ENCODE peak calls at places on chromosomes 2 and 18, in four cellular contexts. B is K562, Q is A549, G is HepG2. Y is an unnamed sample.

GRCh38 chr2:29562319-29562718 is 359.1 kb downstream of the ALK start:
- DNase-seq in B (no peak), Q (no peak), G (no peak), Y (no peak)

GRCh38 chr2:188158337-188159100 is 133.2 kb upstream of the GULP1 start:
- DNase-seq in B (no peak), Q (no peak), G (no peak), Y (no peak)

GRCh38 chr2:215507836-215508235 is 72.0 kb upstream of the FN1 start:
- DNase-seq in B (no peak), Q (no peak), G (no peak), Y (no peak)

GRCh38 chr2:43407826-43408783 is 181.7 kb upstream of the ZFP36L2 start:
- DNase-seq in B (no peak), Q (no peak), G (no peak), Y (no peak)

GRCh38 chr2:203019142-203019541 is 4.5 kb downstream of the NBEAL1 start:
- DNase-seq in B (no peak), Q (no peak), G (no peak), Y (no peak)

GRCh38 chr2:85731606-85732005 is 22.2 kb upstream of the ATOH8 start:
- DNase-seq in B (no peak), Q (no peak), G (no peak), Y (no peak)

GRCh38 chr2:207764096-207764630 is 5.5 kb downstream of the FZD5 start:
- DNase-seq in B (no peak), Q (no peak), G (no peak), Y (peak; percentile 47)

GRCh38 chr18:70415823-70416488 is 127.1 kb downstream of the SOCS6 start:
- DNase-seq in B (no peak), Q (no peak), G (no peak), Y (no peak)

GRCh38 chr2:236176417-236176816 is 8.2 kb upstream of the GBX2 start:
- DNase-seq in B (peak; percentile 59), Q (peak; percentile 80), G (peak; percentile 64), Y (peak; percentile 81)

GRCh38 chr2:154720642-154721041 is 22.1 kb downstream of the KCNJ3 start:
- DNase-seq in B (no peak), Q (no peak), G (no peak), Y (no peak)

GRCh38 chr2:231672617-231673347 is 35.5 kb upstream of the PTMA start:
- DNase-seq in B (peak; percentile 76), Q (peak; percentile 67), G (peak; percentile 71), Y (peak; percentile 93)

GRCh38 chr18:30639361-30639760 is 403.2 kb downstream of the DSC3 start:
- DNase-seq in B (no peak), Q (no peak), G (no peak), Y (no peak)

GRCh38 chr2:186913870-186914269 is 64.9 kb upstream of the ZSWIM2 start:
- DNase-seq in B (no peak), Q (no peak), G (no peak), Y (no peak)

GRCh38 chr18:26185267-26185666 is 41.0 kb upstream of the TAF4B start:
- DNase-seq in B (no peak), Q (peak; percentile 19), G (peak; percentile 5), Y (peak; percentile 73)

GRCh38 chr2:236666646-236667204 is 97.1 kb downstream of the ACKR3 start:
- DNase-seq in B (no peak), Q (no peak), G (no peak), Y (no peak)

GRCh38 chr2:203705184-203705583 is 1.3 kb upstream of the CD28 start:
- DNase-seq in B (no peak), Q (no peak), G (no peak), Y (no peak)

GRCh38 chr2:218138047-218138446 is 12.2 kb downstream of the CXCR2 start:
- DNase-seq in B (no peak), Q (no peak), G (no peak), Y (peak; percentile 17)

GRCh38 chr2:113157897-113158753 is 15.6 kb upstream of the PSD4 start:
- DNase-seq in B (no peak), Q (no peak), G (no peak), Y (no peak)

GRCh38 chr2:148303166-148303565 is 282.3 kb downstream of the MBD5 start:
- DNase-seq in B (no peak), Q (no peak), G (no peak), Y (peak; percentile 83)

GRCh38 chr2:60468390-60469085 is 84.9 kb downstream of the BCL11A start:
- DNase-seq in B (no peak), Q (no peak), G (no peak), Y (no peak)

GRCh38 chr18:60894254-60894945 is 438.8 kb upstream of the CDH20 start:
- DNase-seq in B (no peak), Q (no peak), G (no peak), Y (no peak)
- TF ChIP-seq JUNB in B (no peak), Q (no peak), G (no peak), Y (no peak)

GRCh38 chr2:173631123-173631450 is 276.4 kb downstream of the CDCA7 start:
- DNase-seq in B (no peak), Q (peak; percentile 13), G (no peak), Y (no peak)
- H3K4me3 ChIP-seq in B (no peak overlapping the region), Q (no peak overlapping the region), G (no peak overlapping the region), Y (no peak overlapping the region)

GRCh38 chr2:173286153-173286809 is 68.4 kb upstream of the CDCA7 start:
- DNase-seq in B (no peak), Q (peak; percentile 8), G (no peak), Y (no peak)
- TF ChIP-seq CTCF in B (peak; percentile 42), Q (peak; percentile 15), G (no peak), Y (no peak)

GRCh38 chr2:106537047-106537446 is 49.9 kb downstream of the CD8B2 start:
- DNase-seq in B (no peak), Q (no peak), G (no peak), Y (no peak)
- TF ChIP-seq JUNB in B (no peak), Q (no peak), G (no peak), Y (no peak)

DNA sequence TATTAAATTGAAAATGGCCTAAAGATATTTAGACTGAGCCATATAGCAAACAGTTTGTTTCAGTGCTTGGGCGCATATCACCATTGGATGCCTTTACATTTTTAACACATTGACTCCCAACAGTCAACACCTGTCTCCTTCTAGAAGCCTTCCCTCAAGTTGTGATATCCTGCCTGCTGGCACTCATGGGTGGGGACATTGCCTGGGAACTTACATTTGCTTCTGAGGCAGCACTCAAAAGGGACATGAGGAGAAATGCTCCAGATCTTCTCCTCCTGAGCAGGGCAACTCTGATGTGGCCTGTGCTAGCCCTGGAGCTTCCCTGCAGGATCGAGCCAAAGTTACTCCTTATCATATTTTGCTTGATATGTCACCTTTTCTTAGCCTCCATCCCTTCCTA is 392.2 kb downstream of the CDH7 start:
- DNase-seq in B (no peak), Q (no peak), G (no peak), Y (no peak)
- H3K4me3 ChIP-seq in B (no peak overlapping the region), Q (no peak overlapping the region), G (no peak overlapping the region), Y (no peak overlapping the region)

Y was measured in GM23338.